ENCODE peak calls at places on chromosomes 7 and 10, in seven cellular contexts. X, Y, T, P, V, R and G are unnamed samples.
A peak's percentile ranks its signal among the peaks of the same experiment; 100 is the strongest.

GRCh38 chr10:8331896-8332729 is 277.6 kb downstream of the GATA3 start:
- DNase-seq in P (peak; percentile 58), Y (peak; percentile 64), X (no peak), V (no peak), R (peak; percentile 80), T (peak; percentile 86), G (peak; percentile 50)

GRCh38 chr7:121000091-121000983 is 11.8 kb downstream of the CPED1 start:
- DNase-seq in R (peak; percentile 59), T (no peak), V (no peak), X (no peak), Y (no peak), P (no peak), G (no peak)

GRCh38 chr7:82609746-82610145 is 166.2 kb upstream of the CACNA2D1 start:
- DNase-seq in P (no peak), V (no peak), R (no peak), T (no peak), X (no peak), Y (no peak), G (no peak)

GRCh38 chr7:70659263-70659662 is 472.7 kb upstream of the GALNT17 start:
- DNase-seq in T (no peak), X (no peak), Y (peak; percentile 20), V (no peak), R (no peak), P (no peak), G (no peak)

GRCh38 chr7:73605601-73606220 is 18.6 kb downstream of the MLXIPL start:
- DNase-seq in R (no peak), V (no peak), T (no peak), Y (no peak), P (no peak), X (no peak), G (no peak)

GRCh38 chr7:151233111-151233701 is 923 bp downstream of the CHPF2 start:
- DNase-seq in P (peak; percentile 56), X (peak; percentile 50), Y (peak; percentile 41), T (peak; percentile 48), V (peak; percentile 70), R (peak; percentile 88), G (peak; percentile 83)

GRCh38 chr7:153010416-153010815 is 250.9 kb downstream of the ACTR3B start:
- DNase-seq in P (no peak), T (no peak), R (no peak), Y (no peak), X (no peak), V (no peak), G (no peak)

GRCh38 chr7:375491-375821 is 85.5 kb downstream of the FOXL3 start:
- DNase-seq in R (no peak), P (no peak), X (no peak), Y (no peak), T (no peak), V (peak; percentile 60), G (peak; percentile 42)

GRCh38 chr10:121428848-121429247 is 169.4 kb downstream of the FGFR2 start:
- DNase-seq in T (no peak), P (no peak), X (no peak), R (no peak), V (no peak), Y (no peak), G (no peak)

GRCh38 chr10:101579516-101579870 is 8.6 kb downstream of the POLL start:
- DNase-seq in R (no peak), X (no peak), T (no peak), V (no peak), P (no peak), Y (no peak), G (no peak)
- H3K27ac ChIP-seq in R (no peak overlapping the region), X (no peak overlapping the region), T (no peak overlapping the region), V (no peak overlapping the region), P (no peak overlapping the region), Y (no peak overlapping the region), G (no peak overlapping the region)

DNA sequence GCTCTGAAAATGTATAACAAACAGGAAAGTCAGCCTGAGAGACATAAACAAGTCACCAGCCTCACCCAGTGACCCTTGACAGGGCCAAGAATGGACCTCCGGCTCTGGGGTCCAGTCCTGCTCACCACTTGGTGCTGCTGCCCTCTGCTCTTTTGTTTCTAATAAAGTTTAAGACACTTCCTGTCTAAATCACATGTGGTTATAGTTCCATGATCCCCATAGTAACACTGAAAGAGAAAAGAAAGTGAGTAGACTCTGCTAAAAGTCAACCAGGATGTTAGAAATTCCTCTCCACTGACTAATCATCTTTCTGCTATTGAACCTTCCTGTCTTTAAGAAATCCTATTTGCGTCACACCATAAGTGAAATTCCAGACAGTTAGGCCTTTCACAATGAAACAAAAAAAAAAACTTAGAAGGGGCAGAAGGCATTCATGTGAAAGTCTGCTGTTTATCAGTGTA is 179.2 kb upstream of the BET1 start:
- DNase-seq in Y (no peak), T (no peak), X (peak; percentile 95), V (no peak), P (peak; percentile 98), R (peak; percentile 100), G (peak; percentile 98)
- H3K4me3 ChIP-seq in Y (no peak overlapping the region), T (no peak overlapping the region), X (peak overlapping the region; percentile 15), V (no peak overlapping the region), P (no peak overlapping the region), R (no peak overlapping the region), G (no peak overlapping the region)

GRCh38 chr10:133377818-133378250 is 1.2 kb upstream of the PAOX start:
- DNase-seq in R (no peak), P (no peak), V (no peak), T (no peak), Y (no peak), X (no peak), G (no peak)

GRCh38 chr10:133378251-133379096 is 588 bp upstream of the PAOX start:
- DNase-seq in R (peak; percentile 49), Y (peak; percentile 93), P (peak; percentile 45), X (no peak), V (peak; percentile 81), T (peak; percentile 57), G (peak; percentile 68)

GRCh38 chr10:133381041-133381440 is 2.0 kb downstream of the PAOX start:
- DNase-seq in Y (no peak), V (no peak), T (no peak), R (no peak), X (no peak), P (no peak), G (no peak)

GRCh38 chr10:133379152-133379800 is at the start of gene PAOX:
- DNase-seq in Y (peak; percentile 56), P (peak; percentile 47), X (no peak), V (peak; percentile 88), T (peak; percentile 55), R (peak; percentile 44), G (peak; percentile 72)

DNA sequence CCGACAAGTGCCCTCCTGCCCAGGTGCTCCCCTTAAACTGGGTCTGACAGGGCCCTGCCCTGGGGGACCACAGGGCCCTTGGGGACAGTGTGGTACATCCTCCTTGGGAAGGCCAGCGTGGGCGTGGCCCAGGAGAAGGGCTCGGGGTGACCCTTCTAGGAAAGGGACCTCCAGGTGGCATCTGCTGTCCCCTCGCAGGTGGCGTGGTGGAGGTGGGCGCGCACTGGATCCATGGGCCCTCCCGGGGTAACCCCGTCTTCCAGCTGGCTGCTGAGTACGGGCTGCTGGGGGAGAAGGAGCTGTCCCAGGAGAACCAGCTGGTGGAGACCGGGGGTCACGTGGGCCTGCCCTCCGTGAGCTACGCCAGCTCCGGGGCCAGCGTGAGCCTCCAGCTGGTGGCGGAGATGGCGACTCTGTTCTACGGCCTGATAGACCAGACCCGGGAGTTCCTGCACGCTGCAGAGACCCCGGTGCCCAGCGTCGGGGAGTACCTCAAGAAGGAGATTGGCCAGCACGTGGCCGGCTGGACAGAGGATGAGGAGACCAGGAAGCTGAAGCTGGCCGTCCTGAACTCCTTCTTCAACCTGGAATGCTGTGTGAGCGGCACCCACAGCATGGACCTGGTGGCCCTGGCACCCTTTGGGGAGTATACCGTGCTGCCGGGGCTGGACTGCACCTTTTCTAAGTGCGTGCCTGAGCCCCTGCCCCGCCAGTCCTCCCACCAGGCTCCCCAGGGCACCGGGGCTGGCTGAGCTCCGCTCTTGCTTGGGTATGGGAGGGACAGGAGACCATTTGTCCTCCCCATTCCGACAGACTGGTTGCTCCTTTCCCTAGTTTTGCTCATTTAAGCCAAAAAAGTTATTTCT is 972 bp downstream of the PAOX start:
- DNase-seq in P (no peak), X (no peak), R (no peak), T (no peak), V (no peak), Y (no peak), G (no peak)
- H3K27ac ChIP-seq in P (no peak overlapping the region), X (no peak overlapping the region), R (no peak overlapping the region), T (peak overlapping the region; percentile 41), V (peak overlapping the region; percentile 79), Y (no peak overlapping the region), G (no peak overlapping the region)

GRCh38 chr7:107165341-107165740 is 3.5 kb upstream of the HBP1 start:
- DNase-seq in Y (peak; percentile 60), X (no peak), V (no peak), P (no peak), R (no peak), T (no peak), G (no peak)

GRCh38 chr7:107169120-107170050 is 582 bp downstream of the HBP1 start:
- DNase-seq in R (peak; percentile 91), P (peak; percentile 96), V (peak; percentile 99), X (peak; percentile 94), Y (peak; percentile 97), T (peak; percentile 86), G (peak; percentile 96)

GRCh38 chr7:107167483-107168232 is 1.1 kb upstream of the HBP1 start:
- DNase-seq in X (peak; percentile 61), T (peak; percentile 58), R (peak; percentile 86), P (peak; percentile 86), V (no peak), Y (peak; percentile 79), G (peak; percentile 81)

GRCh38 chr7:107168233-107169119 is at the start of gene HBP1:
- DNase-seq in T (peak; percentile 98), X (peak; percentile 100), R (peak; percentile 100), V (peak; percentile 100), Y (peak; percentile 100), P (peak; percentile 100), G (peak; percentile 100)

GRCh38 chr7:107166702-107167426 is 1.9 kb upstream of the HBP1 start:
- DNase-seq in V (no peak), Y (no peak), P (no peak), R (no peak), X (no peak), T (no peak), G (no peak)
- H3K4me3 ChIP-seq in V (peak overlapping the region; percentile 60), Y (no peak overlapping the region), P (peak overlapping the region; percentile 58), R (peak overlapping the region; percentile 63), X (peak overlapping the region; percentile 71), T (peak overlapping the region; percentile 54), G (peak overlapping the region; percentile 37)

GRCh38 chr10:27696466-27696865 is 49.2 kb downstream of the MKX start:
- DNase-seq in X (no peak), T (no peak), Y (no peak), R (peak; percentile 29), P (no peak), V (no peak), G (no peak)

GRCh38 chr10:27701971-27702537 is 43.6 kb downstream of the MKX start:
- DNase-seq in P (no peak), X (no peak), Y (no peak), T (no peak), V (no peak), R (no peak), G (no peak)

GRCh38 chr10:27695088-27695487 is 50.5 kb downstream of the MKX start:
- DNase-seq in V (no peak), R (no peak), Y (no peak), T (no peak), X (no peak), P (no peak), G (no peak)

GRCh38 chr10:27695704-27696103 is 49.9 kb downstream of the MKX start:
- DNase-seq in V (no peak), X (no peak), Y (no peak), R (peak; percentile 36), P (no peak), T (no peak), G (no peak)

GRCh38 chr10:27699778-27700177 is 45.8 kb downstream of the MKX start:
- DNase-seq in R (no peak), X (peak; percentile 15), Y (no peak), V (no peak), P (no peak), T (no peak), G (no peak)
- H3K27ac ChIP-seq in R (no peak overlapping the region), X (no peak overlapping the region), Y (no peak overlapping the region), V (peak overlapping the region; percentile 20), P (no peak overlapping the region), T (no peak overlapping the region), G (no peak overlapping the region)